ENCODE peak calls at places on chromosomes 7 and 10, in five cellular contexts. One of them, this sample, is unnamed.

GRCh38 chr7:44288811-44289340 is 36.5 kb downstream of the CAMK2B start:
- DNase-seq in RWPE1: no peak
- DNase-seq in tibial artery: peak; percentile 3
- DNase-seq in fibroblast of mammary gland: no peak
- DNase-seq in AG10803: no peak
- DNase-seq in this sample: no peak

GRCh38 chr10:96695366-96695765 is 24.9 kb downstream of the PIK3AP1 start:
- DNase-seq in RWPE1: no peak
- DNase-seq in tibial artery: no peak
- DNase-seq in fibroblast of mammary gland: no peak
- DNase-seq in AG10803: no peak
- DNase-seq in this sample: no peak

GRCh38 chr7:146366938-146367337 is 250.3 kb downstream of the CNTNAP2 start:
- DNase-seq in RWPE1: peak; percentile 5
- DNase-seq in tibial artery: no peak
- DNase-seq in fibroblast of mammary gland: peak; percentile 23
- DNase-seq in AG10803: no peak
- DNase-seq in this sample: peak; percentile 68

GRCh38 chr10:8242295-8242872 is 187.9 kb downstream of the GATA3 start:
- DNase-seq in RWPE1: no peak
- DNase-seq in tibial artery: no peak
- DNase-seq in fibroblast of mammary gland: no peak
- DNase-seq in AG10803: no peak
- DNase-seq in this sample: no peak

GRCh38 chr7:154817224-154817896 is 185.6 kb downstream of the PAXIP1 start:
- DNase-seq in RWPE1: no peak
- DNase-seq in tibial artery: no peak
- DNase-seq in fibroblast of mammary gland: no peak
- DNase-seq in AG10803: no peak
- DNase-seq in this sample: no peak

GRCh38 chr10:48612241-48612943 is 7.5 kb upstream of the ARHGAP22 start:
- DNase-seq in RWPE1: no peak
- DNase-seq in tibial artery: no peak
- DNase-seq in fibroblast of mammary gland: no peak
- DNase-seq in AG10803: peak; percentile 84
- DNase-seq in this sample: no peak

GRCh38 chr10:61943699-61944444 is 42.4 kb downstream of the ARID5B start:
- DNase-seq in RWPE1: peak; percentile 48
- DNase-seq in tibial artery: no peak
- DNase-seq in fibroblast of mammary gland: peak; percentile 77
- DNase-seq in AG10803: peak; percentile 71
- DNase-seq in this sample: peak; percentile 51

GRCh38 chr7:99693427-99694200 is 13.8 kb upstream of the CYP3A5 start:
- DNase-seq in RWPE1: no peak
- DNase-seq in tibial artery: no peak
- DNase-seq in fibroblast of mammary gland: no peak
- DNase-seq in AG10803: no peak
- DNase-seq in this sample: no peak

GRCh38 chr10:100882251-100882643 is 30.5 kb upstream of the SLF2 start:
- DNase-seq in RWPE1: no peak
- DNase-seq in tibial artery: no peak
- DNase-seq in fibroblast of mammary gland: no peak
- DNase-seq in AG10803: no peak
- DNase-seq in this sample: no peak

GRCh38 chr10:74156919-74157289 is 5.9 kb downstream of the ADK start:
- DNase-seq in RWPE1: no peak
- DNase-seq in tibial artery: no peak
- DNase-seq in fibroblast of mammary gland: peak; percentile 44
- DNase-seq in AG10803: no peak
- DNase-seq in this sample: no peak

GRCh38 chr7:37833107-37833817 is 15.1 kb upstream of the NME8 start:
- DNase-seq in RWPE1: peak; percentile 54
- DNase-seq in tibial artery: peak; percentile 21
- DNase-seq in fibroblast of mammary gland: peak; percentile 67
- DNase-seq in AG10803: peak; percentile 53
- DNase-seq in this sample: peak; percentile 72

GRCh38 chr7:44432381-44432977 is 58.0 kb downstream of the NUDCD3 start:
- DNase-seq in RWPE1: no peak
- DNase-seq in tibial artery: no peak
- DNase-seq in fibroblast of mammary gland: no peak
- DNase-seq in AG10803: no peak
- DNase-seq in this sample: no peak

GRCh38 chr10:99854860-99855259 is 72.4 kb downstream of the ABCC2 start:
- DNase-seq in RWPE1: no peak
- DNase-seq in tibial artery: peak; percentile 43
- DNase-seq in fibroblast of mammary gland: peak; percentile 80
- DNase-seq in AG10803: peak; percentile 85
- DNase-seq in this sample: no peak

GRCh38 chr7:83161851-83162401 is 758 bp downstream of the PCLO start:
- DNase-seq in RWPE1: no peak
- DNase-seq in tibial artery: no peak
- DNase-seq in fibroblast of mammary gland: no peak
- DNase-seq in AG10803: no peak
- DNase-seq in this sample: no peak

GRCh38 chr7:1934017-1934416 is 263.9 kb downstream of the ELFN1 start:
- DNase-seq in RWPE1: no peak
- DNase-seq in tibial artery: no peak
- DNase-seq in fibroblast of mammary gland: no peak
- DNase-seq in AG10803: no peak
- DNase-seq in this sample: no peak

GRCh38 chr10:71725998-71726672 is 6.6 kb upstream of the C10orf105 start:
- DNase-seq in RWPE1: peak; percentile 46
- DNase-seq in tibial artery: no peak
- DNase-seq in fibroblast of mammary gland: peak; percentile 36
- DNase-seq in AG10803: peak; percentile 29
- DNase-seq in this sample: peak; percentile 50

GRCh38 chr10:17222329-17222728 is 5.7 kb upstream of the VIM start:
- DNase-seq in RWPE1: no peak
- DNase-seq in tibial artery: no peak
- DNase-seq in fibroblast of mammary gland: no peak
- DNase-seq in AG10803: no peak
- DNase-seq in this sample: no peak

GRCh38 chr10:124378271-124378670 is 40.5 kb downstream of the OAT start:
- DNase-seq in RWPE1: no peak
- DNase-seq in tibial artery: no peak
- DNase-seq in fibroblast of mammary gland: no peak
- DNase-seq in AG10803: no peak
- DNase-seq in this sample: no peak

GRCh38 chr7:81956520-81956919 is 186.7 kb upstream of the HGF start:
- DNase-seq in RWPE1: peak; percentile 3
- DNase-seq in tibial artery: no peak
- DNase-seq in fibroblast of mammary gland: peak; percentile 76
- DNase-seq in AG10803: peak; percentile 53
- DNase-seq in this sample: peak; percentile 22

GRCh38 chr7:116836911-116837310 is 25.5 kb upstream of the CAPZA2 start:
- DNase-seq in RWPE1: peak; percentile 79
- DNase-seq in tibial artery: no peak
- DNase-seq in fibroblast of mammary gland: no peak
- DNase-seq in AG10803: no peak
- DNase-seq in this sample: peak; percentile 48

GRCh38 chr10:77698267-77698932 is 60.8 kb upstream of the KCNMA1 start:
- DNase-seq in RWPE1: no peak
- DNase-seq in tibial artery: no peak
- DNase-seq in fibroblast of mammary gland: no peak
- DNase-seq in AG10803: no peak
- DNase-seq in this sample: no peak

GRCh38 chr10:89302628-89303027 is 782 bp downstream of the IFIT2 start:
- DNase-seq in RWPE1: peak; percentile 45
- DNase-seq in tibial artery: no peak
- DNase-seq in fibroblast of mammary gland: no peak
- DNase-seq in AG10803: peak; percentile 31
- DNase-seq in this sample: peak; percentile 44

GRCh38 chr10:53075469-53075868 is 302.9 kb upstream of the MBL2 start:
- DNase-seq in RWPE1: no peak
- DNase-seq in tibial artery: no peak
- DNase-seq in fibroblast of mammary gland: no peak
- DNase-seq in AG10803: no peak
- DNase-seq in this sample: no peak

GRCh38 chr10:83516788-83517187 is 622.5 kb upstream of the GHITM start:
- DNase-seq in RWPE1: no peak
- DNase-seq in tibial artery: no peak
- DNase-seq in fibroblast of mammary gland: no peak
- DNase-seq in AG10803: no peak
- DNase-seq in this sample: no peak

DNA sequence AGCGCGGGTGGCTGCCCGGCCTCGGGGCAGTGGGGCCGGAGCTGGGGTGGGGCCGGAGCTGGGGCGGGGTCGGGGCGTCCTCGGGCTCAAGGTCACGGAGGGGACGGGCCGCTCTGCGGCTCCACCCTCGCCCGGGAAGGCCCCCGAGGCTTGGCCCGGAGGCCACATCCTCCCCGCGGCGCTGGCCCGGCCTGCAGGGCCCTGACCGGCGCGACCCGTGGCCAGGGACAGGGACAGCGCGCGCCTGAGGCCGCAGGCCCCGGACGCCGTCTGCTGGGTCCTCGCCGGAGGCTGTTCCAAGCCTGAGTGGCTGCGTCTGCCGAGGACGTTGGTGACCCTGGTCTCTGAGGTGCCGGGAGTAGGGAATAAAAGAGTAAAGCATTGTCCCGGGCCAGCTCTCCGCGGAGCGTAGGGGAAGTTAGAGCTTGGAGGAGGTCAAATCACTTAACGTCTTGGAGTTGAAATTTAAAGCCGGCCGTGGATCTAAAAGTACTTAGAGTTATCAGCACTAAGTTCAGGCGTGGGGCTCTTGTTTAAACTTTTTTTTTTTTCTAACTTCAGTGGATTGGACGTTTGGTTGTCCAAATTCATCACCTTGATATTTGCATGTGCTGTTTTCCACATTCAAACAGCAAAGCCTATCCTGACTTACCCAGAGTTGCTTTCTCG is 551 bp downstream of the NIPSNAP2 start:
- DNase-seq in RWPE1: peak; percentile 23
- DNase-seq in tibial artery: peak; percentile 51
- DNase-seq in fibroblast of mammary gland: peak; percentile 44
- DNase-seq in AG10803: peak; percentile 66
- DNase-seq in this sample: peak; percentile 49
- TF ChIP-seq CTCF in RWPE1: no peak
- TF ChIP-seq CTCF in tibial artery: no peak
- TF ChIP-seq CTCF in fibroblast of mammary gland: no peak
- TF ChIP-seq CTCF in AG10803: no peak
- TF ChIP-seq CTCF in this sample: no peak

GRCh38 chr7:87267239-87267900 is 47.8 kb upstream of the TMEM243 start:
- DNase-seq in RWPE1: no peak
- DNase-seq in tibial artery: no peak
- DNase-seq in fibroblast of mammary gland: no peak
- DNase-seq in AG10803: no peak
- DNase-seq in this sample: no peak

GRCh38 chr7:87263537-87263936 is 44.0 kb upstream of the TMEM243 start:
- DNase-seq in RWPE1: no peak
- DNase-seq in tibial artery: no peak
- DNase-seq in fibroblast of mammary gland: no peak
- DNase-seq in AG10803: no peak
- DNase-seq in this sample: no peak
- TF ChIP-seq CTCF in RWPE1: no peak
- TF ChIP-seq CTCF in tibial artery: no peak
- TF ChIP-seq CTCF in fibroblast of mammary gland: no peak
- TF ChIP-seq CTCF in AG10803: no peak
- TF ChIP-seq CTCF in this sample: no peak

GRCh38 chr7:139648941-139649425 is 125.5 kb downstream of the CLEC2L start:
- DNase-seq in RWPE1: no peak
- DNase-seq in tibial artery: no peak
- DNase-seq in fibroblast of mammary gland: no peak
- DNase-seq in AG10803: no peak
- DNase-seq in this sample: no peak

GRCh38 chr7:139650429-139651100 is 127.1 kb downstream of the CLEC2L start:
- DNase-seq in RWPE1: no peak
- DNase-seq in tibial artery: no peak
- DNase-seq in fibroblast of mammary gland: no peak
- DNase-seq in AG10803: no peak
- DNase-seq in this sample: no peak

GRCh38 chr7:139647085-139647484 is 123.6 kb downstream of the CLEC2L start:
- DNase-seq in RWPE1: no peak
- DNase-seq in tibial artery: no peak
- DNase-seq in fibroblast of mammary gland: no peak
- DNase-seq in AG10803: no peak
- DNase-seq in this sample: no peak

GRCh38 chr7:139647812-139648616 is 124.5 kb downstream of the CLEC2L start:
- DNase-seq in RWPE1: no peak
- DNase-seq in tibial artery: no peak
- DNase-seq in fibroblast of mammary gland: peak; percentile 35
- DNase-seq in AG10803: peak; percentile 18
- DNase-seq in this sample: no peak

DNA sequence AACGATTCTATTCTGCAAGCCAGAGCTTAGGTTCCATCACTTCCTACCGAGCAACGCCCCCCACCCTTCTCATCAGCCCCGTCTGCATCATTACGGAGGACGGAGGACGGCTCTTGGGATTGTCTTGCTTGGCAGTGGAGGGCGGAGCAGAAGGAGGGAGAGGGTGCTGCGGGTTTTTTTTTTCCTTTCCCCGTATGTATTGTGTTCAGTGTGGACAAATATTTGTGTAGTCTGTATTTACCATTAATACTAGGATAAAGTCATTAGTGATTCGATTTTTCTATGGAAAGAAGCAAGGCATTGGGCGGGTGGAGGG is 125.1 kb downstream of the CLEC2L start:
- DNase-seq in RWPE1: no peak
- DNase-seq in tibial artery: no peak
- DNase-seq in fibroblast of mammary gland: no peak
- DNase-seq in AG10803: no peak
- DNase-seq in this sample: no peak
- TF ChIP-seq CTCF in RWPE1: no peak
- TF ChIP-seq CTCF in tibial artery: no peak
- TF ChIP-seq CTCF in fibroblast of mammary gland: no peak
- TF ChIP-seq CTCF in AG10803: no peak
- TF ChIP-seq CTCF in this sample: no peak

GRCh38 chr7:128014864-128015263 is 16.4 kb downstream of the LRRC4 start:
- DNase-seq in RWPE1: no peak
- DNase-seq in tibial artery: no peak
- DNase-seq in fibroblast of mammary gland: no peak
- DNase-seq in AG10803: no peak
- DNase-seq in this sample: no peak

GRCh38 chr7:128017880-128018845 is 13.1 kb downstream of the LRRC4 start:
- DNase-seq in RWPE1: peak; percentile 19
- DNase-seq in tibial artery: no peak
- DNase-seq in fibroblast of mammary gland: no peak
- DNase-seq in AG10803: no peak
- DNase-seq in this sample: peak; percentile 87

GRCh38 chr7:128019330-128019729 is 11.9 kb downstream of the LRRC4 start:
- DNase-seq in RWPE1: no peak
- DNase-seq in tibial artery: no peak
- DNase-seq in fibroblast of mammary gland: no peak
- DNase-seq in AG10803: no peak
- DNase-seq in this sample: no peak

GRCh38 chr7:128020161-128020560 is 11.1 kb downstream of the LRRC4 start:
- DNase-seq in RWPE1: no peak
- DNase-seq in tibial artery: no peak
- DNase-seq in fibroblast of mammary gland: no peak
- DNase-seq in AG10803: no peak
- DNase-seq in this sample: no peak

DNA sequence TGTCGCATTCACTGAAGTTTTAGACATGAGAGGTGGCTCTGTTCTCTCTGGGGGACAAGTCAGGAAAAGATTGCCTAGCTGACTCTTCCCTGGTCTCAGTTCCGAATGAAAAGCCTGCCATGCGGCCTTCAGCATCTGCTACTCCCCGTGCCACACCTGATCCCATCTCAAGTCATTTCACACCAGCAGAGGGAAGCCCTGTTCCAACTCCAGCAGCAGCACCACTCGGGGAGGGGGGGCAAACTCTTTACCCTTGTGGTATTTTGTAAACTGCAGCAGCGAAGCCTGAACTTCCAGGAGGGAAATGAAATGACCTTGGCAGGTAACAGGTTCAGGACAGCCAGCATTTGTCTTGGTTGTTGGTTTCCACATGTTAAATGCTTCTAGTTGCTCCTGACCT is 13.8 kb downstream of the LRRC4 start:
- DNase-seq in RWPE1: no peak
- DNase-seq in tibial artery: no peak
- DNase-seq in fibroblast of mammary gland: no peak
- DNase-seq in AG10803: no peak
- DNase-seq in this sample: no peak
- TF ChIP-seq CTCF in RWPE1: no peak
- TF ChIP-seq CTCF in tibial artery: no peak
- TF ChIP-seq CTCF in fibroblast of mammary gland: no peak
- TF ChIP-seq CTCF in AG10803: no peak
- TF ChIP-seq CTCF in this sample: no peak